ENCODE peak calls at places on chromosomes 13 and 19, in seven cellular contexts. One of them, this sample, is unnamed.

GRCh38 chr19:4768934-4769777 is 22.4 kb upstream of the FEM1A start:
- DNase-seq in AG04449: peak
- DNase-seq in pancreas: peak
- DNase-seq in BJ: peak
- DNase-seq in cardiac fibroblast: peak
- DNase-seq in CD8-positive, alpha-beta T cell: peak
- DNase-seq in mammary epithelial cell: peak
- DNase-seq in this sample: peak

GRCh38 chr13:27283906-27284523 is 13.4 kb downstream of the RASL11A start:
- DNase-seq in AG04449: no peak
- DNase-seq in pancreas: peak
- DNase-seq in BJ: no peak
- DNase-seq in cardiac fibroblast: peak
- DNase-seq in CD8-positive, alpha-beta T cell: no peak
- DNase-seq in mammary epithelial cell: no peak
- DNase-seq in this sample: no peak

GRCh38 chr13:106098778-106099177 is 436.7 kb downstream of the EFNB2 start:
- DNase-seq in AG04449: no peak
- DNase-seq in pancreas: no peak
- DNase-seq in BJ: no peak
- DNase-seq in cardiac fibroblast: no peak
- DNase-seq in CD8-positive, alpha-beta T cell: no peak
- DNase-seq in mammary epithelial cell: no peak
- DNase-seq in this sample: no peak

GRCh38 chr13:27263438-27263837 is 7.2 kb upstream of the RASL11A start:
- DNase-seq in AG04449: no peak
- DNase-seq in pancreas: no peak
- DNase-seq in BJ: no peak
- DNase-seq in cardiac fibroblast: no peak
- DNase-seq in CD8-positive, alpha-beta T cell: no peak
- DNase-seq in mammary epithelial cell: no peak
- DNase-seq in this sample: no peak

GRCh38 chr13:33250594-33250993 is 35.0 kb downstream of the STARD13 start:
- DNase-seq in AG04449: no peak
- DNase-seq in pancreas: no peak
- DNase-seq in BJ: no peak
- DNase-seq in cardiac fibroblast: peak
- DNase-seq in CD8-positive, alpha-beta T cell: no peak
- DNase-seq in mammary epithelial cell: no peak
- DNase-seq in this sample: no peak

GRCh38 chr13:87235621-87236020 is 435.6 kb upstream of the SLITRK5 start:
- DNase-seq in AG04449: no peak
- DNase-seq in pancreas: no peak
- DNase-seq in BJ: no peak
- DNase-seq in cardiac fibroblast: no peak
- DNase-seq in CD8-positive, alpha-beta T cell: no peak
- DNase-seq in mammary epithelial cell: no peak
- DNase-seq in this sample: no peak

GRCh38 chr19:2977686-2978466 is 512 bp downstream of the TLE6 start:
- DNase-seq in AG04449: no peak
- DNase-seq in pancreas: peak
- DNase-seq in BJ: no peak
- DNase-seq in cardiac fibroblast: no peak
- DNase-seq in CD8-positive, alpha-beta T cell: no peak
- DNase-seq in mammary epithelial cell: no peak
- DNase-seq in this sample: no peak

GRCh38 chr19:49094505-49095482 is 9.5 kb downstream of the SNRNP70 start:
- DNase-seq in AG04449: no peak
- DNase-seq in pancreas: no peak
- DNase-seq in BJ: no peak
- DNase-seq in cardiac fibroblast: no peak
- DNase-seq in CD8-positive, alpha-beta T cell: no peak
- DNase-seq in mammary epithelial cell: no peak
- DNase-seq in this sample: no peak

GRCh38 chr13:101730420-101731000 is 278.0 kb downstream of the ITGBL1 start:
- DNase-seq in AG04449: no peak
- DNase-seq in pancreas: no peak
- DNase-seq in BJ: no peak
- DNase-seq in cardiac fibroblast: peak
- DNase-seq in CD8-positive, alpha-beta T cell: no peak
- DNase-seq in mammary epithelial cell: peak
- DNase-seq in this sample: no peak

GRCh38 chr13:109707044-109707794 is 79.2 kb downstream of the IRS2 start:
- DNase-seq in AG04449: no peak
- DNase-seq in pancreas: no peak
- DNase-seq in BJ: no peak
- DNase-seq in cardiac fibroblast: no peak
- DNase-seq in CD8-positive, alpha-beta T cell: no peak
- DNase-seq in mammary epithelial cell: no peak
- DNase-seq in this sample: no peak

GRCh38 chr19:42412223-42412622 is 15.0 kb downstream of the LIPE start:
- DNase-seq in AG04449: no peak
- DNase-seq in pancreas: no peak
- DNase-seq in BJ: no peak
- DNase-seq in cardiac fibroblast: no peak
- DNase-seq in CD8-positive, alpha-beta T cell: no peak
- DNase-seq in mammary epithelial cell: no peak
- DNase-seq in this sample: peak

GRCh38 chr19:29478578-29479565 is 46.9 kb upstream of the VSTM2B start:
- DNase-seq in AG04449: no peak
- DNase-seq in pancreas: no peak
- DNase-seq in BJ: no peak
- DNase-seq in cardiac fibroblast: no peak
- DNase-seq in CD8-positive, alpha-beta T cell: no peak
- DNase-seq in mammary epithelial cell: no peak
- DNase-seq in this sample: no peak

GRCh38 chr19:10988921-10989320 is 28.1 kb downstream of the SMARCA4 start:
- DNase-seq in AG04449: no peak
- DNase-seq in pancreas: no peak
- DNase-seq in BJ: no peak
- DNase-seq in cardiac fibroblast: no peak
- DNase-seq in CD8-positive, alpha-beta T cell: no peak
- DNase-seq in mammary epithelial cell: no peak
- DNase-seq in this sample: no peak

GRCh38 chr19:38562096-38562495 is 55.7 kb downstream of the MAP4K1 start:
- DNase-seq in AG04449: no peak
- DNase-seq in pancreas: no peak
- DNase-seq in BJ: no peak
- DNase-seq in cardiac fibroblast: no peak
- DNase-seq in CD8-positive, alpha-beta T cell: no peak
- DNase-seq in mammary epithelial cell: no peak
- DNase-seq in this sample: no peak

GRCh38 chr19:47200530-47200929 is 30.5 kb downstream of the BBC3 start:
- DNase-seq in AG04449: no peak
- DNase-seq in pancreas: no peak
- DNase-seq in BJ: no peak
- DNase-seq in cardiac fibroblast: no peak
- DNase-seq in CD8-positive, alpha-beta T cell: no peak
- DNase-seq in mammary epithelial cell: no peak
- DNase-seq in this sample: no peak

GRCh38 chr13:98405690-98406344 is 171.1 kb downstream of the STK24 start:
- DNase-seq in AG04449: no peak
- DNase-seq in pancreas: no peak
- DNase-seq in BJ: no peak
- DNase-seq in cardiac fibroblast: no peak
- DNase-seq in CD8-positive, alpha-beta T cell: no peak
- DNase-seq in mammary epithelial cell: no peak
- DNase-seq in this sample: no peak

GRCh38 chr19:14985133-14985532 is 5.5 kb upstream of the SLC1A6 start:
- DNase-seq in AG04449: no peak
- DNase-seq in pancreas: no peak
- DNase-seq in BJ: no peak
- DNase-seq in cardiac fibroblast: no peak
- DNase-seq in CD8-positive, alpha-beta T cell: no peak
- DNase-seq in mammary epithelial cell: no peak
- DNase-seq in this sample: no peak

GRCh38 chr19:4172861-4173473 is 9.4 kb downstream of the SIRT6 start:
- DNase-seq in AG04449: no peak
- DNase-seq in pancreas: peak
- DNase-seq in BJ: no peak
- DNase-seq in cardiac fibroblast: peak
- DNase-seq in CD8-positive, alpha-beta T cell: peak
- DNase-seq in mammary epithelial cell: peak
- DNase-seq in this sample: no peak

GRCh38 chr13:50080158-50080855 is 65.1 kb downstream of the KCNRG start:
- DNase-seq in AG04449: no peak
- DNase-seq in pancreas: no peak
- DNase-seq in BJ: no peak
- DNase-seq in cardiac fibroblast: peak
- DNase-seq in CD8-positive, alpha-beta T cell: peak
- DNase-seq in mammary epithelial cell: peak
- DNase-seq in this sample: no peak

GRCh38 chr19:29634731-29635130 is 28.6 kb downstream of the POP4 start:
- DNase-seq in AG04449: no peak
- DNase-seq in pancreas: no peak
- DNase-seq in BJ: no peak
- DNase-seq in cardiac fibroblast: no peak
- DNase-seq in CD8-positive, alpha-beta T cell: no peak
- DNase-seq in mammary epithelial cell: no peak
- DNase-seq in this sample: no peak

GRCh38 chr13:46492946-46493345 is 60.0 kb upstream of the LRCH1 start:
- DNase-seq in AG04449: no peak
- DNase-seq in pancreas: peak
- DNase-seq in BJ: no peak
- DNase-seq in cardiac fibroblast: peak
- DNase-seq in CD8-positive, alpha-beta T cell: peak
- DNase-seq in mammary epithelial cell: peak
- DNase-seq in this sample: no peak
- TF ChIP-seq CTCF in AG04449: peak
- TF ChIP-seq CTCF in pancreas: no peak
- TF ChIP-seq CTCF in BJ: peak
- TF ChIP-seq CTCF in cardiac fibroblast: peak
- TF ChIP-seq CTCF in CD8-positive, alpha-beta T cell: peak
- TF ChIP-seq CTCF in mammary epithelial cell: peak
- TF ChIP-seq CTCF in this sample: peak

GRCh38 chr19:19458110-19458816 is 52.8 kb downstream of the GATAD2A start:
- DNase-seq in AG04449: no peak
- DNase-seq in pancreas: no peak
- DNase-seq in BJ: no peak
- DNase-seq in cardiac fibroblast: no peak
- DNase-seq in CD8-positive, alpha-beta T cell: no peak
- DNase-seq in mammary epithelial cell: no peak
- DNase-seq in this sample: peak

GRCh38 chr19:19457691-19458090 is 52.2 kb downstream of the GATAD2A start:
- DNase-seq in AG04449: no peak
- DNase-seq in pancreas: no peak
- DNase-seq in BJ: no peak
- DNase-seq in cardiac fibroblast: no peak
- DNase-seq in CD8-positive, alpha-beta T cell: no peak
- DNase-seq in mammary epithelial cell: no peak
- DNase-seq in this sample: no peak

GRCh38 chr19:19460258-19460731 is 54.8 kb downstream of the GATAD2A start:
- DNase-seq in AG04449: no peak
- DNase-seq in pancreas: no peak
- DNase-seq in BJ: no peak
- DNase-seq in cardiac fibroblast: peak
- DNase-seq in CD8-positive, alpha-beta T cell: peak
- DNase-seq in mammary epithelial cell: no peak
- DNase-seq in this sample: no peak

GRCh38 chr19:19459707-19460251 is 54.3 kb downstream of the GATAD2A start:
- DNase-seq in AG04449: no peak
- DNase-seq in pancreas: no peak
- DNase-seq in BJ: peak
- DNase-seq in cardiac fibroblast: peak
- DNase-seq in CD8-positive, alpha-beta T cell: peak
- DNase-seq in mammary epithelial cell: no peak
- DNase-seq in this sample: no peak

GRCh38 chr19:19459099-19459498 is 53.6 kb downstream of the GATAD2A start:
- DNase-seq in AG04449: no peak
- DNase-seq in pancreas: no peak
- DNase-seq in BJ: no peak
- DNase-seq in cardiac fibroblast: peak
- DNase-seq in CD8-positive, alpha-beta T cell: no peak
- DNase-seq in mammary epithelial cell: no peak
- DNase-seq in this sample: no peak
- H3K4me3 ChIP-seq in AG04449: no peak
- H3K4me3 ChIP-seq in pancreas: no peak
- H3K4me3 ChIP-seq in BJ: no peak
- H3K4me3 ChIP-seq in cardiac fibroblast: no peak
- H3K4me3 ChIP-seq in CD8-positive, alpha-beta T cell: peak
- H3K4me3 ChIP-seq in mammary epithelial cell: no peak
- H3K4me3 ChIP-seq in this sample: no peak

DNA sequence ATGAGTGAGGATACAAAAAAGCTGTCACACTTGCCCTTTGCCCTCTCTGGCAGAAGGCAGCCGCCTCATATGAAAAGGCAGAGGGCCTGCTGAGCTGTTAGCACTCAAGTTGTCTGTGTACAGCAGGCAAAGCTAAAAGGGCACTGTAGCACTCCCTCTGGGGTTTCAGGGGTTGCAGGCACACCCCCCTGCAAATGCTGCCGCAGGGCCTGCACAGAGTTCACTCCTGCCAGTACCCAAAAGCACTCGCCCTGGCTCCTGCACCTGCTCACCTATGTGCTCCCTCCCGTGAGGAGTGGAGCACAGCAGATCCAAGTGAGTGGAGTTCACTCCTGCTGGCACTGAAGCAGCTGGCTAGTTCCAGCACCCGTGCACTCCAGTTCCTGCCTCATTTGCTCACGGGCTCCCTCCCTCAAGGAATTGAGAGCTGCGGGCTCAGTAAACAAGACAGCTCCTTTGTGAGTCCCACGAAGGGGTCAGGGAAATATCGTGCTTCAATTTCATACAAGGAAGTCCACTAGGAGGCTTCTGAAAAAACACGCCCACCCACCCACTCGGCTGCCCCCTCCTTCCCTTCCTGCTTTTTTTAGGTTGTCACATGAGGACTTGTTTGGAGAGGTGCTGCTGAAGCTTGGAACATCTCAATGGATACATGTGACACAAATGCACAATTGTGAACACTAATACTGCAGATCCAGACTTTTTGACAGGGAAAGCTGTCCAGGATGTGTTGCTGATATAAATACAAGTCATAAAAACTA is 9.9 kb upstream of the RCBTB2 start:
- DNase-seq in AG04449: no peak
- DNase-seq in pancreas: peak
- DNase-seq in BJ: no peak
- DNase-seq in cardiac fibroblast: peak
- DNase-seq in CD8-positive, alpha-beta T cell: no peak
- DNase-seq in mammary epithelial cell: no peak
- DNase-seq in this sample: no peak
- TF ChIP-seq CTCF in AG04449: no peak
- TF ChIP-seq CTCF in pancreas: no peak
- TF ChIP-seq CTCF in BJ: peak
- TF ChIP-seq CTCF in cardiac fibroblast: peak
- TF ChIP-seq CTCF in CD8-positive, alpha-beta T cell: no peak
- TF ChIP-seq CTCF in mammary epithelial cell: no peak
- TF ChIP-seq CTCF in this sample: no peak

GRCh38 chr13:39527961-39528720 is 74.9 kb downstream of the LHFPL6 start:
- DNase-seq in AG04449: peak
- DNase-seq in pancreas: no peak
- DNase-seq in BJ: peak
- DNase-seq in cardiac fibroblast: peak
- DNase-seq in CD8-positive, alpha-beta T cell: no peak
- DNase-seq in mammary epithelial cell: peak
- DNase-seq in this sample: peak
- H3K4me3 ChIP-seq in AG04449: no peak
- H3K4me3 ChIP-seq in pancreas: no peak
- H3K4me3 ChIP-seq in BJ: no peak
- H3K4me3 ChIP-seq in cardiac fibroblast: no peak
- H3K4me3 ChIP-seq in CD8-positive, alpha-beta T cell: no peak
- H3K4me3 ChIP-seq in mammary epithelial cell: no peak
- H3K4me3 ChIP-seq in this sample: no peak

This sample was measured in retinal pigment epithelial cell.